ENCODE peak calls at places on chromosomes 11 and 22, in six cellular contexts. F is right lobe of liver; A is CD8-positive, alpha-beta memory T cell; W is pancreas; M is heart left ventricle; Y is cardiac muscle cell. P is an unnamed sample.
A peak's percentile ranks its signal among the peaks of the same experiment; 100 is the strongest.

GRCh38 chr11:57798905-57799559 is 37.4 kb downstream of the CTNND1 start:
- DNase-seq in Y (no peak), W (no peak), M (peak; percentile 57), A (no peak), F (peak; percentile 59), P (peak; percentile 86)

GRCh38 chr11:63511349-63511748 is 5.5 kb downstream of the LGALS12 start:
- DNase-seq in F (peak; percentile 17), W (no peak), Y (no peak), A (no peak), M (no peak), P (no peak)

GRCh38 chr11:128734439-128735224 is 40.8 kb downstream of the FLI1 start:
- DNase-seq in F (peak; percentile 51), M (no peak), Y (no peak), W (no peak), A (no peak), P (no peak)

GRCh38 chr11:65498042-65498726 is 661 bp upstream of the MALAT1 start:
- DNase-seq in Y (peak; percentile 63), W (no peak), F (no peak), M (peak; percentile 65), A (peak; percentile 70), P (peak; percentile 79)

GRCh38 chr11:66818231-66818955 is 24.8 kb upstream of the RCE1 start:
- DNase-seq in A (no peak), F (no peak), M (no peak), W (no peak), Y (no peak), P (no peak)

GRCh38 chr11:57778318-57779037 is 16.9 kb downstream of the CTNND1 start:
- DNase-seq in A (no peak), M (peak; percentile 96), Y (peak; percentile 97), F (peak; percentile 92), W (peak; percentile 92), P (peak; percentile 90)

GRCh38 chr11:74570266-74571061 is 21.9 kb upstream of the POLD3 start:
- DNase-seq in A (no peak), Y (peak; percentile 62), W (no peak), F (no peak), M (peak; percentile 32), P (peak; percentile 72)

GRCh38 chr11:35605691-35606090 is 12.6 kb upstream of the FJX1 start:
- DNase-seq in Y (no peak), W (no peak), M (peak; percentile 31), F (no peak), A (no peak), P (no peak)

GRCh38 chr11:100557830-100558611 is 129.1 kb upstream of the ARHGAP42 start:
- DNase-seq in M (no peak), Y (no peak), F (no peak), W (no peak), A (no peak), P (no peak)

GRCh38 chr11:123519055-123519796 is 89.2 kb downstream of the GRAMD1B start:
- DNase-seq in A (no peak), W (no peak), Y (no peak), M (no peak), F (no peak), P (peak; percentile 24)

GRCh38 chr22:39519681-39520053 is 695 bp upstream of the ATF4 start:
- DNase-seq in F (peak; percentile 77), W (no peak), M (peak; percentile 71), Y (peak; percentile 74), A (no peak), P (no peak)

GRCh38 chr22:43826142-43827093 is 14.3 kb upstream of the EFCAB6 start:
- DNase-seq in A (no peak), Y (no peak), M (peak; percentile 25), F (peak; percentile 51), W (peak; percentile 64), P (no peak)

GRCh38 chr11:117427356-117427874 is 99.8 kb downstream of the CEP164 start:
- DNase-seq in W (no peak), F (no peak), A (no peak), M (no peak), Y (no peak), P (no peak)

GRCh38 chr11:69163842-69164241 is 8.1 kb downstream of the SMIM38 start:
- DNase-seq in M (no peak), A (no peak), W (no peak), F (no peak), Y (no peak), P (no peak)

GRCh38 chr11:61959678-61960077 is 7.8 kb downstream of the FTH1 start:
- DNase-seq in A (no peak), W (no peak), F (peak; percentile 18), Y (no peak), M (no peak), P (peak; percentile 32)

GRCh38 chr11:95242202-95242989 is 11.4 kb upstream of the SESN3 start:
- DNase-seq in M (no peak), W (no peak), A (no peak), Y (no peak), F (no peak), P (no peak)

GRCh38 chr22:48520888-48521600 is 1306.6 kb downstream of the BRD1 start:
- DNase-seq in Y (no peak), A (no peak), F (no peak), W (no peak), M (no peak), P (no peak)

GRCh38 chr11:33801821-33802413 is 27.6 kb upstream of the FBXO3 start:
- DNase-seq in A (no peak), F (no peak), M (no peak), W (no peak), Y (no peak), P (peak; percentile 8)

GRCh38 chr11:62452839-62453468 is 34.1 kb downstream of the SCGB1A1 start:
- DNase-seq in A (no peak), F (no peak), Y (no peak), M (no peak), W (no peak), P (no peak)

GRCh38 chr11:35524780-35525179 is 636 bp downstream of the PAMR1 start:
- DNase-seq in Y (no peak), W (no peak), A (no peak), M (no peak), F (no peak), P (no peak)

GRCh38 chr11:118846181-118846946 is 37.3 kb upstream of the CXCR5 start:
- DNase-seq in M (no peak), A (no peak), Y (no peak), W (no peak), F (no peak), P (peak; percentile 88)

GRCh38 chr11:132099692-132100091 is 729.3 kb downstream of the NTM start:
- DNase-seq in M (no peak), Y (peak; percentile 32), F (no peak), W (no peak), A (no peak), P (peak; percentile 24)

GRCh38 chr22:24871611-24872205 is 65.7 kb downstream of the SGSM1 start:
- DNase-seq in F (no peak), Y (no peak), A (no peak), M (no peak), W (no peak), P (no peak)

GRCh38 chr22:49692499-49693225 is 135.0 kb downstream of the BRD1 start:
- DNase-seq in M (no peak), F (no peak), Y (no peak), W (peak; percentile 41), A (no peak), P (no peak)

GRCh38 chr11:31817054-31817620 is 6.0 kb upstream of the PAX6 start:
- DNase-seq in F (no peak), A (no peak), W (no peak), M (no peak), Y (no peak), P (no peak)

GRCh38 chr11:109303342-109303741 is 118.6 kb upstream of the C11orf87 start:
- DNase-seq in M (no peak), A (no peak), W (no peak), F (no peak), Y (no peak), P (no peak)

GRCh38 chr11:109304159-109304558 is 117.8 kb upstream of the C11orf87 start:
- DNase-seq in M (no peak), Y (no peak), F (no peak), A (no peak), W (no peak), P (no peak)

GRCh38 chr11:109302591-109303334 is 119.2 kb upstream of the C11orf87 start:
- DNase-seq in A (no peak), F (no peak), M (no peak), Y (no peak), W (no peak), P (no peak)

GRCh38 chr11:109298865-109299264 is 123.1 kb upstream of the C11orf87 start:
- DNase-seq in W (no peak), Y (no peak), F (no peak), A (no peak), M (no peak), P (no peak)
- H3K4me3 ChIP-seq in W (no peak overlapping the region), Y (no peak overlapping the region), F (no peak overlapping the region), A (no peak overlapping the region), M (no peak overlapping the region), P (no peak overlapping the region)

GRCh38 chr22:22322792-22323191 is 78.2 kb downstream of the VPREB1 start:
- DNase-seq in A (no peak), M (no peak), F (no peak), Y (no peak), W (no peak), P (no peak)
- H3K27me3 ChIP-seq in A (no peaks in the 10 kb centered on the region), M (no peaks in the 10 kb centered on the region), F (no peaks in the 10 kb centered on the region), Y (no peaks in the 10 kb centered on the region), W (no peaks in the 10 kb centered on the region), P (no peaks in the 10 kb centered on the region)

GRCh38 chr22:22520020-22520656 is at the start of gene ZNF280A:
- DNase-seq in A (no peak), Y (no peak), W (no peak), F (no peak), M (no peak), P (peak; percentile 63)
- H3K4me3 ChIP-seq in A (peak within 1 kb of the TSS; percentile 38), Y (no peak within 1 kb of the TSS), W (no peak within 1 kb of the TSS), F (no peak within 1 kb of the TSS), M (no peak within 1 kb of the TSS), P (peak within 1 kb of the TSS; percentile 39)

DNA sequence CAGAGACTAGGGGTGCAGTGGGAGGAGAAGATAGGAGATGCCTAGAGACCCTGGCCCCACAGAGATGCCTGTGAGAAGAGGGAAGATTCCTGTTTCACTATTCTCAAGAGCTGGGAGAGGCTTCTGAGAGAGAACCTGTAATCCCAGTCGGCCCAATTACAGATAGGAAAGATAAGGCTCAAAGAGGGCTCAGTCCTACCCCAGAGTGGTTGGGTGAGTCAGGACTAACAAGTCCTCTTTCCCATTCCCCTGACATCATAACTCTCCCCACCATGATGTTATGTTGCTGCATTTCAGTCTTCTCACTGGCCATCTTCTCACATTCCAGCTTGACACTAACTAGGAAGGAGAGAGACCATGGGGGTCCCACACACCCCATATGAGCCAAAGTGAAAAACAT is 17.9 kb downstream of the ARHGEF12 start:
- DNase-seq in F (no peak), M (no peak), W (no peak), A (no peak), Y (no peak), P (peak; percentile 42)
- H3K27me3 ChIP-seq in F (no peaks in the 10 kb centered on the region), M (no peaks in the 10 kb centered on the region), W (no peaks in the 10 kb centered on the region), A (peaks cover 3% of the 10 kb centered on the region), Y (no peaks in the 10 kb centered on the region), P (no peaks in the 10 kb centered on the region)

P was measured in Caco-2.